ENCODE peak calls at places on chromosomes 1 and 21, in eight cellular contexts. R, J, T, D, N, H, Y and I are unnamed samples.

GRCh38 chr1:228289996-228290881 is 82.4 kb downstream of the OBSCN start:
- DNase-seq in R (peak), J (no peak), T (no peak), D (peak), N (peak), H (no peak), Y (no peak), I (peak)

GRCh38 chr1:234852659-234853058 is 242.7 kb upstream of the IRF2BP2 start:
- DNase-seq in R (no peak), J (no peak), T (no peak), D (no peak), N (no peak), H (no peak), Y (peak), I (no peak)

GRCh38 chr1:45035631-45036301 is 23.7 kb downstream of the UROD start:
- DNase-seq in R (no peak), J (no peak), T (no peak), D (no peak), N (no peak), H (no peak), Y (no peak), I (no peak)

GRCh38 chr1:114009393-114009792 is 30.1 kb downstream of the OLFML3 start:
- DNase-seq in R (no peak), J (peak), T (no peak), D (no peak), N (no peak), H (no peak), Y (no peak), I (no peak)

GRCh38 chr1:158649052-158649451 is 37.5 kb downstream of the SPTA1 start:
- DNase-seq in R (no peak), J (no peak), T (no peak), D (no peak), N (no peak), H (no peak), Y (no peak), I (no peak)

GRCh38 chr1:58035523-58035922 is 511.0 kb downstream of the OMA1 start:
- DNase-seq in R (no peak), J (no peak), T (no peak), D (no peak), N (no peak), H (no peak), Y (peak), I (no peak)

GRCh38 chr1:177103005-177103404 is 61.5 kb downstream of the ASTN1 start:
- DNase-seq in R (no peak), J (no peak), T (no peak), D (no peak), N (no peak), H (no peak), Y (no peak), I (no peak)

GRCh38 chr21:17441370-17441769 is 71.5 kb upstream of the CXADR start:
- DNase-seq in R (no peak), J (peak), T (no peak), D (no peak), N (no peak), H (no peak), Y (no peak), I (no peak)

GRCh38 chr1:91730781-91731732 is 154.9 kb downstream of the TGFBR3 start:
- DNase-seq in R (no peak), J (peak), T (peak), D (peak), N (peak), H (no peak), Y (no peak), I (peak)

GRCh38 chr1:190975827-190976226 is 498.2 kb upstream of the BRINP3 start:
- DNase-seq in R (no peak), J (no peak), T (no peak), D (no peak), N (no peak), H (no peak), Y (no peak), I (no peak)

GRCh38 chr1:86852289-86852688 is 61.6 kb downstream of the SELENOF start:
- DNase-seq in R (no peak), J (no peak), T (no peak), D (no peak), N (no peak), H (no peak), Y (no peak), I (no peak)

GRCh38 chr1:81493102-81493864 is 307.5 kb upstream of the ADGRL2 start:
- DNase-seq in R (no peak), J (no peak), T (no peak), D (no peak), N (no peak), H (no peak), Y (no peak), I (no peak)

GRCh38 chr1:150156868-150157603 is 7.3 kb downstream of the PLEKHO1 start:
- DNase-seq in R (no peak), J (peak), T (no peak), D (no peak), N (peak), H (no peak), Y (no peak), I (no peak)

GRCh38 chr21:38945536-38946245 is 140.0 kb downstream of the ETS2 start:
- DNase-seq in R (no peak), J (peak), T (no peak), D (no peak), N (peak), H (no peak), Y (peak), I (no peak)

GRCh38 chr21:35398366-35398982 is 349.4 kb upstream of the RUNX1 start:
- DNase-seq in R (no peak), J (peak), T (no peak), D (no peak), N (no peak), H (no peak), Y (no peak), I (no peak)

GRCh38 chr1:97632075-97632474 is 288.8 kb downstream of the DPYD start:
- DNase-seq in R (no peak), J (peak), T (no peak), D (no peak), N (no peak), H (no peak), Y (no peak), I (no peak)

GRCh38 chr21:43302769-43303168 is 124.2 kb downstream of the SIK1 start:
- DNase-seq in R (peak), J (no peak), T (no peak), D (peak), N (no peak), H (no peak), Y (no peak), I (no peak)

GRCh38 chr1:39919545-39919944 is 17.8 kb upstream of the MYCL start:
- DNase-seq in R (no peak), J (peak), T (no peak), D (peak), N (peak), H (peak), Y (peak), I (no peak)

GRCh38 chr1:57839067-57839466 is 415.2 kb upstream of the DAB1 start:
- DNase-seq in R (no peak), J (peak), T (no peak), D (no peak), N (no peak), H (no peak), Y (no peak), I (no peak)

GRCh38 chr1:203178083-203178482 is 2.5 kb upstream of the MYBPH start:
- DNase-seq in R (no peak), J (peak), T (no peak), D (no peak), N (no peak), H (no peak), Y (peak), I (no peak)

GRCh38 chr1:219027161-219027673 is 146.5 kb upstream of the LYPLAL1 start:
- DNase-seq in R (no peak), J (no peak), T (no peak), D (no peak), N (no peak), H (no peak), Y (no peak), I (no peak)

GRCh38 chr21:37700641-37701202 is 215.5 kb downstream of the KCNJ6 start:
- DNase-seq in R (no peak), J (peak), T (no peak), D (peak), N (no peak), H (no peak), Y (peak), I (no peak)

GRCh38 chr1:160741092-160741501 is 2.0 kb downstream of the SLAMF7 start:
- DNase-seq in R (no peak), J (no peak), T (no peak), D (no peak), N (no peak), H (no peak), Y (no peak), I (no peak)

GRCh38 chr1:64980745-64981601 is 14.6 kb upstream of the JAK1 start:
- DNase-seq in R (no peak), J (peak), T (no peak), D (no peak), N (no peak), H (no peak), Y (no peak), I (no peak)

GRCh38 chr1:8203551-8203950 is 114.4 kb upstream of the SLC45A1 start:
- DNase-seq in R (no peak), J (no peak), T (no peak), D (no peak), N (no peak), H (no peak), Y (no peak), I (no peak)

GRCh38 chr1:15328245-15328784 is 81.3 kb downstream of the FHAD1 start:
- DNase-seq in R (no peak), J (no peak), T (no peak), D (no peak), N (no peak), H (no peak), Y (no peak), I (no peak)

GRCh38 chr1:204213668-204214662 is at the start of gene GOLT1A:
- DNase-seq in R (peak), J (peak), T (peak), D (peak), N (peak), H (peak), Y (peak), I (peak)

GRCh38 chr21:29056538-29057050 is 16.9 kb downstream of the CCT8 start:
- DNase-seq in R (no peak), J (peak), T (no peak), D (no peak), N (no peak), H (no peak), Y (no peak), I (no peak)

GRCh38 chr1:93180723-93181613 is at the start of gene CCDC18:
- DNase-seq in R (no peak), J (peak), T (no peak), D (no peak), N (peak), H (peak), Y (no peak), I (no peak)

GRCh38 chr1:30754684-30755171 is 2.8 kb downstream of the LAPTM5 start:
- DNase-seq in R (no peak), J (no peak), T (no peak), D (no peak), N (peak), H (no peak), Y (no peak), I (no peak)

GRCh38 chr1:30755746-30756145 is 1.8 kb downstream of the LAPTM5 start:
- DNase-seq in R (no peak), J (no peak), T (no peak), D (no peak), N (no peak), H (no peak), Y (no peak), I (no peak)

GRCh38 chr1:30756545-30757195 is 904 bp downstream of the LAPTM5 start:
- DNase-seq in R (peak), J (peak), T (peak), D (peak), N (peak), H (peak), Y (no peak), I (peak)

GRCh38 chr1:30756206-30756544 is 1.4 kb downstream of the LAPTM5 start:
- DNase-seq in R (no peak), J (no peak), T (no peak), D (no peak), N (no peak), H (no peak), Y (no peak), I (no peak)

DNA sequence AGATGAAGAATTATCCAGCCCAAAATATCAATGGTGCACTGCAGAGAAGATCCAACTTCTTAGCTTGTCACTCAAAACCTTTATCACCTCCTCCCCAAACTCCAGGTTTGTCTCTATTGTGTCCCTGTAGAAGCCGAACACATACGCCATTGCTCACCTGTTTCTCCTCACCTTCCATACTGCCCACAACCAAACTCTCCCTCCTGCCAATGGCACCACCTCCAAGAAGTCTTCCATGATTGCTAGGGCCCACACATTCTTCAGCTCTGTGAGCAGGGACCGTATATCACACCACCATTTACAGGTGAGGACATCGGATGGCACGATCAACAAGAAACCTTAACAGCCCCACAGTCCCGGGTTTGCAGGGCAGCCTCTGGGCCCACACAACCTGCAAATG is 2.2 kb downstream of the LAPTM5 start:
- DNase-seq in R (no peak), J (no peak), T (no peak), D (no peak), N (no peak), H (no peak), Y (no peak), I (no peak)
- H3K4me3 ChIP-seq in R (no peak), J (no peak), T (peak), D (no peak), N (peak), H (peak), Y (no peak), I (peak)

GRCh38 chr1:10709646-10710045 is 86.8 kb downstream of the CASZ1 start:
- DNase-seq in R (no peak), J (no peak), T (no peak), D (no peak), N (no peak), H (no peak), Y (no peak), I (no peak)

GRCh38 chr1:10710489-10710888 is 86.0 kb downstream of the CASZ1 start:
- DNase-seq in R (no peak), J (no peak), T (no peak), D (no peak), N (no peak), H (no peak), Y (no peak), I (no peak)

GRCh38 chr1:10706514-10706913 is 89.9 kb downstream of the CASZ1 start:
- DNase-seq in R (no peak), J (no peak), T (no peak), D (no peak), N (no peak), H (no peak), Y (no peak), I (no peak)

GRCh38 chr1:10705953-10706352 is 90.5 kb downstream of the CASZ1 start:
- DNase-seq in R (no peak), J (no peak), T (no peak), D (no peak), N (no peak), H (no peak), Y (no peak), I (no peak)

GRCh38 chr1:10708807-10709523 is 87.5 kb downstream of the CASZ1 start:
- DNase-seq in R (no peak), J (no peak), T (no peak), D (no peak), N (no peak), H (no peak), Y (no peak), I (no peak)
- H3K4me3 ChIP-seq in R (no peak), J (no peak), T (no peak), D (no peak), N (no peak), H (no peak), Y (no peak), I (no peak)

DNA sequence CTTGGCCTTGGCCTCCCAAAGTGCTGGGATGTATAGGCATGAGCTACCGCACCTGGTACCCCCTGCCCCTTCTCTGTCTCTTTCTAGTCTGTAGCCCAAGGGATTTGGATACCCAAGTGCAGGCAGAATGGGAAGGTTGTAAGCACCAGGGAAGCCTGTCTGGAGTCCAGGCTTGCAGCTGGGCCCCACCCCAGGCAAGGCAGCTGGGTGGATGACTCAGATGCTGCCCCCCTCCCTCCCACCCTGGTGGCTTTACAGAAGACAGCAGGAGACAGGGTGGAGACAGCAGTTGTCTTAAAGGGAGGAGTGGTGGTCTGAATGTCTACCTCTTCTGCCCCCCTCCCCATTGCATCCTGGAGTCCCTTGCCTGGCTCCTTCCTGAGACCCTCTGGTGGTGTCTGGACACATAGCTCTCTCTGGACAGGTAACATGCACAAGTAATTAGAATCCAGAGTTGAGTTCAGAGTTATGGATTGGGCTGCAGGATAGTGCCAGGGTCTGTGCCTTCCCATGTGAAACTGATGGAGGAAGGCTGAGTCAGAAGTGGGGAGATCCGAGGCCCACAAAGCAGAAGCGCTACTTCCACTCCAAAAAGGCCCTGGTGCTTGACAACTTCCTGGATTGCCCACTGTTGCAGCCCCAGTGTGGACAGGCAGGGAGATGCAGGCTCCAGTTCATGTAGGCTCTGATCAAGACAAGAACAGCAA is 5.1 kb downstream of the LMNA start:
- DNase-seq in R (no peak), J (peak), T (peak), D (peak), N (peak), H (peak), Y (peak), I (peak)
- H3K4me3 ChIP-seq in R (no peak), J (peak), T (peak), D (peak), N (no peak), H (no peak), Y (no peak), I (peak)

DNA sequence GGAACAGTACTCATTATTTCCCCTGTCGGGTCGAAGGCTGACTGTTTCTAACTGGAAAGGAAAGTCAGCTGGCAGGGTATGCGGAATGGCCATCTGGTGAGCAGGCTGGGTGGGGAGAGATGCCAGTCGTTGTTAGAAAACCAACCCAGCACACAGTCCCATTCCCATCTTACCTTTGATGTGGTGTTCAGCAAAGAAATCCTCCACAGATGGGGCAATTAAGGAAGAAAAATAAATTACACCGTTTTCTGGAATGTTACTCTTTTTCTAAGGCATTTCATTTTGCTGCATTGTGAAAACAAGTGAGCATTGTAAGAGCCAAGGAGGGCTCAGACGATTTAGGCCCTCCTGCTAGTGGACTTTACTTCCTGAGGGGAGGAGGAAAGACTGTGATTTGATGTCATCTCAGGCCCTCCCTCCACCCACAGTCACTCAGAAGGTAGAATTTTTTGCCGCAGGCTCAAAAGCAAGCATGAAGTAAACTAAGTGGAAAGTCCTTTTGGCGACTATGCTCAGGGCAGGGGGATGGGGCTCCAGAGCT is at the start of gene SLC16A4:
- DNase-seq in R (no peak), J (peak), T (peak), D (no peak), N (no peak), H (no peak), Y (peak), I (no peak)
- H3K4me3 ChIP-seq in R (no peak), J (peak), T (peak), D (peak), N (no peak), H (no peak), Y (no peak), I (peak)

DNA sequence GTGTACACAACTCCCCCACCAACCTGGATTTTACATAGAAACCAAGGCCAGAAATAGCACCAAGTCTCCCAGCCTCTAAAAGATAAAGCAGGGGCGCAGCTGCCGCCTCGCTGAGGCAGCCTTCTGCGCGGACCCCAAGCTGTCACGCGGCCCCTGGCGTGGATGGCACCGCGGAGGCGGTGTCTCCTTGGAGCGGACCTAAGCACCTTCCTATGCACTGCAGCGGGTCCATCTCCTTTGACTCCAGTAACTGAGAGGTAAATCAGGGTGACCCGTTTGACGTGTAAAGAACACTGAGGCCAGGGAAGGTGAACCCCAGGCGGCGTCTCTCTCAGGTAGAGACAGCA is 17.0 kb downstream of the ZNF697 start:
- DNase-seq in R (no peak), J (no peak), T (no peak), D (peak), N (no peak), H (no peak), Y (no peak), I (no peak)
- H3K4me3 ChIP-seq in R (no peak), J (peak), T (peak), D (peak), N (peak), H (no peak), Y (no peak), I (peak)

GRCh38 chr21:46295996-46296752 is 10.0 kb downstream of the YBEY start:
- DNase-seq in R (peak), J (peak), T (peak), D (peak), N (peak), H (no peak), Y (peak), I (peak)
- H3K4me3 ChIP-seq in R (no peak), J (no peak), T (peak), D (peak), N (no peak), H (no peak), Y (no peak), I (no peak)

GRCh38 chr1:55600243-55600642 is 385.1 kb upstream of the USP24 start:
- DNase-seq in R (no peak), J (no peak), T (no peak), D (no peak), N (no peak), H (no peak), Y (no peak), I (no peak)
- H3K4me3 ChIP-seq in R (no peak), J (no peak), T (no peak), D (no peak), N (no peak), H (no peak), Y (no peak), I (no peak)

DNA sequence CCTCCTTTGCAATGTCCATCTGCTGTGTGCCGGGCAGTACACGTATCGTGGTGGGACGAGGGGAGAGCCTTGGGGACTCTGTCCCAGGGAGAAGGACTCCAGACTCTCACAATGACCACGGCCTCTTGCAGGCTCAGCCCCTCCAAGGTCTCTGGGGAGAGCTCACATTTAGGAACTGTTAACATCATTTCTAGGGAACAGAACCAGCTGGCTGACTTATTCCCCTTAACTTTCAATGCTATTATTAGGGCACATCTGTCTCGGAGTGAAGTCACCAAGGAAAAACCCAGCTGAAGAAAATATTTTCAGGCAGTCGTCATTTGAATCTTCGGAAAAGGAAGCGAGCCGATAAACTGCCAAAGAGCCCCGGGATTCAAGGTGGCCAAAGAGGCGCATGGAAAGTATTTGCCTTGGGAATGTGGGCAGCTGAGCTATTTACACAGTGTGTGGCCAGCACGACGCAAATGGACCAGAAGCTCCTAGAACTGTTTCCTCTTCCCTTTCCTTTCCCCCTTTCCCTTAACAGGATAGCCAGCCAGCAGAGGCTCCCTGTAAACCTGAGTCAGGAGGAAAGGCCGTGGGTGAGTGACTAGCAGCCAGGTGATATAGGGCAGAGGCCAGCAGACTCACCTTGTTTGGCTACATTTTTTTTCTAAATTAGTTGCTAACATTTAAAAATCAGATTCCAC is 74.5 kb downstream of the ITPKB start:
- DNase-seq in R (peak), J (peak), T (peak), D (peak), N (no peak), H (no peak), Y (no peak), I (peak)
- H3K4me3 ChIP-seq in R (no peak), J (no peak), T (peak), D (peak), N (no peak), H (peak), Y (no peak), I (no peak)